ENCODE peak calls at places on chromosomes 16 and 17, in ten cellular contexts. Y, R, C, H, U, G, B, Q, V and Z are unnamed samples.

GRCh38 chr16:67669499-67670101 is 3.0 kb downstream of the C16orf86 start:
- DNase-seq in G (no peak), H (no peak), V (no peak), Q (no peak), R (no peak), C (no peak), B (no peak), Y (no peak), U (no peak), Z (no peak)

GRCh38 chr17:14815079-14815478 is 450.0 kb downstream of the PMP22 start:
- DNase-seq in C (no peak), G (no peak), Q (no peak), R (no peak), U (no peak), H (no peak), B (no peak), Y (no peak), V (no peak), Z (no peak)

GRCh38 chr16:20897253-20897896 is 2.8 kb downstream of the DCUN1D3 start:
- DNase-seq in Y (no peak), H (no peak), R (no peak), U (no peak), Q (no peak), C (no peak), V (no peak), B (no peak), G (no peak), Z (no peak)

GRCh38 chr17:13140750-13141149 is 122.9 kb upstream of the ELAC2 start:
- DNase-seq in Q (no peak), R (no peak), V (no peak), C (no peak), B (no peak), H (no peak), Y (no peak), U (no peak), G (no peak), Z (no peak)

GRCh38 chr16:24975428-24975889 is 39.7 kb downstream of the ARHGAP17 start:
- DNase-seq in U (no peak), B (no peak), G (peak), R (peak), V (no peak), C (no peak), Q (no peak), H (no peak), Y (no peak), Z (peak)

GRCh38 chr16:80591071-80591935 is 50.5 kb downstream of the DYNLRB2 start:
- DNase-seq in Y (no peak), B (no peak), V (no peak), Q (no peak), H (no peak), U (no peak), C (no peak), G (no peak), R (peak), Z (peak)

GRCh38 chr16:11125936-11126335 is 130.1 kb downstream of the SOCS1 start:
- DNase-seq in V (no peak), U (no peak), H (no peak), C (no peak), G (no peak), R (no peak), B (no peak), Q (no peak), Y (no peak), Z (no peak)

GRCh38 chr17:48412841-48413240 is 17.2 kb downstream of the SKAP1 start:
- DNase-seq in B (no peak), C (no peak), V (no peak), H (no peak), G (no peak), Q (no peak), U (no peak), R (no peak), Y (no peak), Z (no peak)

GRCh38 chr17:4845128-4845527 is 12.0 kb downstream of the MINK1 start:
- DNase-seq in B (no peak), C (no peak), G (no peak), H (no peak), U (no peak), Q (no peak), Y (no peak), R (no peak), V (no peak), Z (no peak)

GRCh38 chr16:71869089-71869488 is 14.9 kb downstream of the ZNF821 start:
- DNase-seq in Q (no peak), B (no peak), G (no peak), U (no peak), R (no peak), H (no peak), Y (no peak), V (no peak), C (no peak), Z (no peak)

GRCh38 chr16:85086347-85087291 is 25.7 kb downstream of the CIBAR2 start:
- DNase-seq in H (peak), G (peak), R (peak), B (peak), Q (no peak), C (peak), Y (peak), U (peak), V (peak), Z (peak)

GRCh38 chr17:1977583-1978395 is 47.3 kb downstream of the RTN4RL1 start:
- DNase-seq in R (no peak), V (peak), Y (peak), C (no peak), U (no peak), H (no peak), B (no peak), G (peak), Q (no peak), Z (peak)

GRCh38 chr16:12199524-12199923 is 223.0 kb downstream of the SNX29 start:
- DNase-seq in R (no peak), B (no peak), V (no peak), Q (no peak), H (no peak), G (no peak), Y (no peak), U (no peak), C (no peak), Z (no peak)

GRCh38 chr17:36183001-36183810 is 6.8 kb upstream of the TBC1D3B start:
- DNase-seq in R (peak), G (peak), H (peak), B (peak), V (peak), U (peak), C (peak), Y (peak), Q (no peak), Z (no peak)

GRCh38 chr16:84014570-84015327 is 27.8 kb downstream of the SLC38A8 start:
- DNase-seq in B (no peak), H (no peak), G (no peak), U (no peak), R (no peak), Q (no peak), C (no peak), V (no peak), Y (no peak), Z (no peak)

GRCh38 chr17:29588561-29589411 is 662 bp downstream of the GIT1 start:
- DNase-seq in G (peak), Y (peak), Q (no peak), H (peak), V (peak), R (peak), B (peak), U (peak), C (no peak), Z (peak)

GRCh38 chr17:73007447-73007846 is 85.0 kb downstream of the SLC39A11 start:
- DNase-seq in H (peak), Y (peak), U (no peak), G (no peak), Q (no peak), B (no peak), C (peak), R (no peak), V (no peak), Z (no peak)

GRCh38 chr17:48023408-48024148 is 14.0 kb downstream of the COPZ2 start:
- DNase-seq in Q (no peak), C (peak), Y (peak), R (peak), U (peak), B (peak), V (peak), H (peak), G (peak), Z (peak)

GRCh38 chr17:75006653-75007052 is 5.8 kb upstream of the MRPL58 start:
- DNase-seq in U (no peak), R (no peak), V (no peak), B (no peak), Q (no peak), H (no peak), Y (no peak), G (no peak), C (no peak), Z (no peak)

GRCh38 chr17:61009619-61010018 is 332.0 kb downstream of the BCAS3 start:
- DNase-seq in C (no peak), U (no peak), R (peak), B (no peak), V (no peak), Q (no peak), Y (no peak), H (peak), G (no peak), Z (no peak)

GRCh38 chr16:85664580-85665372 is 24.0 kb downstream of the GINS2 start:
- DNase-seq in U (no peak), B (no peak), Y (no peak), V (no peak), Q (no peak), R (no peak), H (no peak), C (no peak), G (no peak), Z (no peak)

GRCh38 chr17:10270258-10270657 is 71.9 kb upstream of the GAS7 start:
- DNase-seq in R (peak), C (no peak), G (no peak), U (no peak), B (no peak), Q (no peak), V (no peak), H (no peak), Y (no peak), Z (no peak)

GRCh38 chr16:970379-970765 is 412 bp downstream of the LMF1 start:
- DNase-seq in V (no peak), Q (no peak), H (no peak), B (no peak), Y (no peak), U (no peak), R (no peak), G (no peak), C (no peak), Z (no peak)

GRCh38 chr17:81429813-81430510 is 34.7 kb downstream of the BAHCC1 start:
- DNase-seq in R (no peak), V (no peak), C (no peak), U (peak), B (no peak), H (no peak), Q (peak), Y (peak), G (peak), Z (no peak)
- TF ChIP-seq CTCF in R (peak), V (no peak), C (no peak), U (peak), B (no peak), H (peak), Q (no peak), Y (no peak), G (no peak), Z (no peak)

GRCh38 chr17:34434065-34434464 is 71.0 kb upstream of the CCL1 start:
- DNase-seq in G (no peak), H (no peak), Q (peak), C (no peak), V (no peak), R (peak), B (no peak), Y (no peak), U (no peak), Z (no peak)

GRCh38 chr17:34442387-34443111 is 79.5 kb upstream of the CCL1 start:
- DNase-seq in Y (no peak), V (no peak), Q (no peak), U (no peak), B (no peak), R (no peak), H (peak), G (peak), C (no peak), Z (no peak)

GRCh38 chr17:34435182-34435928 is 72.3 kb upstream of the CCL1 start:
- DNase-seq in G (no peak), V (no peak), C (no peak), Q (peak), H (no peak), U (no peak), Y (no peak), B (no peak), R (no peak), Z (no peak)

GRCh38 chr17:34437188-34437587 is 74.2 kb upstream of the CCL1 start:
- DNase-seq in Q (no peak), G (no peak), V (no peak), R (no peak), U (no peak), Y (no peak), H (no peak), B (no peak), C (no peak), Z (no peak)

DNA sequence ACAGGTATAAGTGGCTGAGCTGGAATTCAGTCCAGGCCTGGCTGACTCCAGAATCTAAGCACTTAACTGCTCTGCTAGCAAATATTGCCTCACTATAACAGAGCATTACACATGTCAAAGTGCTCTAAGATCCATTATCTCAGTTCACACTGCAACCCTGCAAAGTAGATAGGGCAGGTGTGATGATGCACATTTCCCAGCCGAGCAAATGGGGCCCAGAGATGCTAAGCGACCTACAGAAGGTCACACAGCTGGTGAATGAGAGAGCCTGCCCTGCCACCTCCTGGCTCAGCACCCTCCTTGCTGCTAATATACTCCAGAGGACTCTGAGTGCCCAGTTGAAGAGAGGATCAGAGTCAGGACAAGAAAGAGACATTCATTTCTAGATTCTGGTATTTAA is 73.6 kb upstream of the CCL1 start:
- DNase-seq in U (no peak), H (no peak), V (no peak), B (no peak), G (no peak), C (no peak), R (no peak), Q (no peak), Y (no peak), Z (peak)
- TF ChIP-seq CTCF in U (no peak), H (no peak), V (no peak), B (no peak), G (no peak), C (no peak), R (no peak), Q (no peak), Y (no peak), Z (no peak)

DNA sequence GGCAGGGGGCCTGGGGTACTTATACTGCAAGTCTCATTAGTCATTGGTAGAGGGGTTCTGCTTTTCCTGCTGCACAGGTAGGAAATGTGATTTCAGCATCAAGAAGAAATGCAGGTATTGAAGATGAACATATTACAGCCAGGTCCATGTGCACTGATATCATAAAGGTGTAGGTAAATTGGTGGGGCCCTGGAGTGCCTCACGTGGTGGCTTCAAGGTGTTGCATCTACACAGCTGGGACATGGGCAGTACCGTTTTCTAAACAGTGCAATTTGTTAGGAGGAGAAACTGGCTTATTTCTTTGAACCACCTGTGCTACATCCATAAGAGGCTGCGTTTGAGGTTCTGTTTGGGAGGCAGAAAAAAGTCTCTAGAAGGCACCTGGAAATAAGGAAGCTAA is 618.1 kb upstream of the RBFOX1 start:
- DNase-seq in V (no peak), C (no peak), Q (no peak), Y (no peak), G (no peak), U (no peak), B (no peak), H (no peak), R (no peak), Z (no peak)
- TF ChIP-seq CTCF in V (no peak), C (no peak), Q (no peak), Y (no peak), G (no peak), U (no peak), B (no peak), H (no peak), R (no peak), Z (no peak)

DNA sequence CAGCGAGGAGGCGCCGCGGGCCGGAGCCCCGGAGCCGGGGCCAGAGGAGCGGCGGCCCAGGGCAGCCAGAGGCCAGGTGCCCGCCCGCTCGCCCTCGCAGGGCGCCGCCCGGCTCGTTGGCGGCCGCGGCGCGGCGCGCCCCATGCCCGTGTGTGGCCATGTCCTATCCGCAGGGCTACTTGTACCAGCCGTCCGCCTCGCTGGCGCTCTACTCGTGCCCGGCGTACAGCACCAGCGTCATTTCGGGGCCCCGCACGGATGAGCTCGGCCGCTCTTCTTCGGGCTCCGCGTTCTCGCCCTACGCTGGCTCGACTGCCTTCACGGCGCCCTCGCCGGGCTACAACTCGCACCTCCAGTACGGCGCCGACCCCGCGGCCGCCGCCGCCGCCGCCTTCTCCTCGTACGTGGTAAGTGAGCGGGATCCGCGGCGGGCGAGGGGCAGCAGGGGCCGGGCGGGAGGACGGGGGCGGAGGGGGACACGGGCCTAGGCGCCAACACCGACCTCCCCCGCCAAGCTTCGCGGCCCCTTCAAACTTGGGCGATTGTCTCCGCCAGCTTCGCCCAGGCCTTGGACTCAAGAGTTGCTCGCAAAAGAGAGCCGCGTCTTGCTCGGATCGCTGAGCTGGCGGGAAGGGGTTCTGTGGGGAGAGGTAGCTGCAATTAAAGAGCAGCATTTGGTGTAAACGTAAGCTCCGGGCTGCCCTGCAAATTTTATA is 534 bp downstream of the IRX5 start:
- DNase-seq in U (no peak), R (no peak), H (no peak), Q (no peak), V (peak), Y (peak), G (no peak), B (peak), C (no peak), Z (peak)
- TF ChIP-seq CTCF in U (no peak), R (no peak), H (no peak), Q (no peak), V (no peak), Y (no peak), G (no peak), B (no peak), C (no peak), Z (no peak)

DNA sequence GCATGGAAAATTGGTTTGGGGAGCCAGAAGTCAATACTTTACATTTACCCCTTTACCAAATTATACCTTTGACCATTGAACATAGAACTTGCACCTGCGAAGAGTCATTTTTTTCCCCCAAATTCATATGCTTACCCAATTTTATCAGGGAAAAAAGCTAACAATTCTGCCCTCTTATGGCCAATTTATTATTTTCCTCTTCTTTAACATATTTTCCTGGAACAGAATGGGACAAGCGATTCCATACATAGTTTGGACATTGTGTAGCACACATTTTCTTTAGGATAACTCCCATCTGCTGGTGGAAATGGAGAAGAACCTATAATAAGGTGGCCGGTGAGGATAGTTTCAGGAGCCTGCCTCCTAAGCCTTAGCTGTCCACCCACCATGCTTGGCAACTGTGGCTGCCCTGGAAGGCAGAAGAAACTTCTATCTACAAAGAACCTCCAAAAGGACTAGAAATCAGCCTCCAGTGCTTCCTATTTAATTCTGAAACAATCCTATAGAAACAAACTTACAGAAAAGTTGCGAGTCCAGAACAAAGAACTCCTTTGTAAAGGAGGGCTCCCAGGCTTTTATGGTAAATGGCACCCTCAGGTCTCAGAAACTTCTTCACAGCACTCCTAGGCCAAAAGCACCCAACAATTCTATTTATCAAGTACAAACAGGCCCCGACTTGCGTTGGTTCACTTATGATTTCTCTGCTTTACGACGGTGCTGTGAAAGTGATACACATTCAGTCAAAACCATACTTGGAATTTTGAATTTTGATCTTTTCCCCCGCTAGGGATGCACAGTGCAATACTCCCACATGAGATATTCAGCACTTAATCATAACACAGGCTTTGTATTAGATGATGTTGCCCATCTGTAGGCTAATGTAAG is 64.1 kb upstream of the CACNG4 start:
- DNase-seq in U (no peak), V (no peak), B (peak), H (no peak), R (no peak), C (no peak), Y (no peak), G (no peak), Q (no peak), Z (no peak)
- TF ChIP-seq CTCF in U (no peak), V (peak), B (peak), H (peak), R (no peak), C (no peak), Y (no peak), G (no peak), Q (no peak), Z (peak)

GRCh38 chr17:17155568-17155967 is 50.6 kb downstream of the PLD6 start:
- DNase-seq in R (no peak), G (no peak), B (no peak), Y (no peak), H (no peak), V (no peak), C (no peak), U (no peak), Q (no peak), Z (no peak)
- TF ChIP-seq CTCF in R (no peak), G (no peak), B (no peak), Y (no peak), H (no peak), V (no peak), C (no peak), U (no peak), Q (no peak), Z (no peak)

GRCh38 chr17:42166196-42166763 is 11.5 kb upstream of the RAB5C start:
- DNase-seq in R (no peak), H (no peak), G (no peak), V (no peak), Y (no peak), B (no peak), Q (no peak), U (no peak), C (no peak), Z (no peak)
- TF ChIP-seq CTCF in R (no peak), H (no peak), G (no peak), V (no peak), Y (no peak), B (no peak), Q (no peak), U (no peak), C (no peak), Z (no peak)